ENCODE peak calls at places on chromosomes 3 and 15, in seven cellular contexts. A, T, Y, U, D, N and K are unnamed samples.

GRCh38 chr3:170809021-170809974 is 60.7 kb downstream of the RPL22L1 start:
- DNase-seq in A (peak; percentile 93), T (peak; percentile 77), Y (peak; percentile 95), U (peak; percentile 67), D (peak; percentile 81), N (peak; percentile 66), K (peak; percentile 73)

GRCh38 chr3:169430687-169431404 is 232.7 kb downstream of the MECOM start:
- DNase-seq in A (peak; percentile 80), T (peak; percentile 70), Y (peak; percentile 89), U (no peak), D (peak; percentile 90), N (peak; percentile 62), K (no peak)

GRCh38 chr3:97692831-97693230 is 71.7 kb upstream of the ARL6 start:
- DNase-seq in A (no peak), T (no peak), Y (no peak), U (no peak), D (no peak), N (no peak), K (no peak)

GRCh38 chr3:73255609-73256029 is 194.2 kb downstream of the EBLN2 start:
- DNase-seq in A (peak; percentile 94), T (peak; percentile 95), Y (peak; percentile 53), U (no peak), D (no peak), N (peak; percentile 93), K (no peak)

GRCh38 chr15:83830381-83830780 is 176.5 kb downstream of the ADAMTSL3 start:
- DNase-seq in A (no peak), T (no peak), Y (no peak), U (no peak), D (no peak), N (no peak), K (no peak)

GRCh38 chr3:185280572-185281365 is 26.9 kb upstream of the EHHADH start:
- DNase-seq in A (peak; percentile 57), T (peak; percentile 60), Y (peak; percentile 82), U (peak; percentile 77), D (peak; percentile 53), N (peak; percentile 53), K (peak; percentile 71)

GRCh38 chr15:62464705-62465104 is 299.6 kb upstream of the C2CD4B start:
- DNase-seq in A (peak; percentile 14), T (peak; percentile 73), Y (no peak), U (peak; percentile 32), D (no peak), N (peak; percentile 60), K (no peak)

GRCh38 chr3:46913644-46914043 is 36.1 kb downstream of the PTH1R start:
- DNase-seq in A (peak; percentile 81), T (peak; percentile 77), Y (peak; percentile 75), U (no peak), D (peak; percentile 44), N (peak; percentile 66), K (no peak)

GRCh38 chr3:37499061-37499785 is 324.8 kb upstream of the LRRFIP2 start:
- DNase-seq in A (no peak), T (no peak), Y (no peak), U (no peak), D (no peak), N (no peak), K (no peak)

DNA sequence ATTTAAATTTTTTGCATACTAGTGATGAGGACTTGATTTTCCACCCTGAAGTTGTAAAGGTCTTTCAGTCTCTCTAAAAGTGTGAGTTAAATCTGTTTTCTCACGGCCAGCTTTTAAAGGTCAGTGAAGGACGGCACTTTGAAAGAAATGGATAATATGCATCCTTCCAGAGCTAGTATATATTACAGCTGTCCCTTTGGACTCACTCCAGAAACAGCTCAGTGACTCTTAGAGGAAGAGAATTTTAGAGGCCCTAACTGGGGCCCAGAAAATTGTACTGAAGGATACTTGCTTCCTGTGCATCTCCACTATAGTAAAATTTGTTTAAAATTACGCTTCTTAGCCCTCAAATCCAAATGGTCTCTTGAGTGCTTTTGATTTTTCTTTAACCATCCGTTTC is 41.6 kb downstream of the PIK3CA start:
- DNase-seq in A (no peak), T (peak; percentile 56), Y (no peak), U (no peak), D (peak; percentile 45), N (peak; percentile 41), K (no peak)
- H3K9ac ChIP-seq in A (no peak overlapping the region), T (no peak overlapping the region), Y (no peak overlapping the region), U (no peak overlapping the region), D (no peak overlapping the region), N (no peak overlapping the region), K (no peak overlapping the region)

GRCh38 chr15:26551473-26551872 is 221.4 kb downstream of the GABRB3 start:
- DNase-seq in A (no peak), T (no peak), Y (no peak), U (no peak), D (no peak), N (no peak), K (no peak)
- H3K79me2 ChIP-seq in A (no peaks in the 10 kb centered on the region), T (no peaks in the 10 kb centered on the region), Y (no peaks in the 10 kb centered on the region), U (no peaks in the 10 kb centered on the region), D (no peaks in the 10 kb centered on the region), N (no peaks in the 10 kb centered on the region), K (no peaks in the 10 kb centered on the region)

GRCh38 chr15:67133738-67134576 is 68.6 kb downstream of the SMAD3 start:
- DNase-seq in A (peak; percentile 68), T (peak; percentile 85), Y (no peak), U (peak; percentile 83), D (peak; percentile 88), N (peak; percentile 82), K (peak; percentile 40)

GRCh38 chr15:67130673-67131601 is 65.5 kb downstream of the SMAD3 start:
- DNase-seq in A (no peak), T (no peak), Y (no peak), U (no peak), D (no peak), N (no peak), K (no peak)

GRCh38 chr15:67130166-67130565 is 64.8 kb downstream of the SMAD3 start:
- DNase-seq in A (no peak), T (no peak), Y (no peak), U (no peak), D (no peak), N (no peak), K (no peak)

GRCh38 chr15:67133026-67133425 is 67.6 kb downstream of the SMAD3 start:
- DNase-seq in A (no peak), T (no peak), Y (no peak), U (no peak), D (no peak), N (no peak), K (no peak)

GRCh38 chr15:67132276-67132675 is 66.9 kb downstream of the SMAD3 start:
- DNase-seq in A (no peak), T (no peak), Y (no peak), U (no peak), D (no peak), N (no peak), K (no peak)
- H2AFZ ChIP-seq in A (no peak overlapping the region), T (no peak overlapping the region), Y (no peak overlapping the region), U (no peak overlapping the region), D (no peak overlapping the region), N (no peak overlapping the region), K (no peak overlapping the region)

GRCh38 chr3:14834121-14834520 is 15.4 kb downstream of the FGD5 start:
- DNase-seq in A (no peak), T (no peak), Y (no peak), U (no peak), D (no peak), N (no peak), K (no peak)
- H3K9ac ChIP-seq in A (no peak overlapping the region), T (no peak overlapping the region), Y (no peak overlapping the region), U (no peak overlapping the region), D (no peak overlapping the region), N (no peak overlapping the region), K (no peak overlapping the region)

DNA sequence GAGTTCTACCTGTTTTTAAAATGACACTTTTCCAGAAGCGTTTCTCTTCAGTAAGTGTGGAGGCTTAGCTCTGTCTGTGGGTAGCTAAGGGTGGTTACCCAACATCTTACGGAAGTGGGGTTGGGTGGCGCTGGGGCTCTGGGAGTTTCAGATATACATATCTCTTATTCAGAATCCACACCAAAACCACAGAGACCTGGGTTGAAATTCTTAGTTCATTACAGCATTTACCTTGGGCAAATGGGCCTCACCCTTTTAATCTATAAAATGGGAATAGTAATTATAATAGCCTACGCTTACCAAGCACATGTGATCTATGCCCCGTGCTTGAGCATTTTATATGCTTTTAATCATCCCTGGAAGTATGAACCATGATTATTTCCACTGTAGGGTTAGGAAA is 9.4 kb downstream of the PTPRG start:
- DNase-seq in A (no peak), T (peak; percentile 70), Y (no peak), U (no peak), D (no peak), N (peak; percentile 58), K (no peak)
- H3K79me2 ChIP-seq in A (peaks cover 63% of the 10 kb centered on the region), T (peaks cover 44% of the 10 kb centered on the region), Y (no peaks in the 10 kb centered on the region), U (no peaks in the 10 kb centered on the region), D (peaks cover 13% of the 10 kb centered on the region), N (peaks cover 62% of the 10 kb centered on the region), K (peaks cover 100% of the 10 kb centered on the region)

DNA sequence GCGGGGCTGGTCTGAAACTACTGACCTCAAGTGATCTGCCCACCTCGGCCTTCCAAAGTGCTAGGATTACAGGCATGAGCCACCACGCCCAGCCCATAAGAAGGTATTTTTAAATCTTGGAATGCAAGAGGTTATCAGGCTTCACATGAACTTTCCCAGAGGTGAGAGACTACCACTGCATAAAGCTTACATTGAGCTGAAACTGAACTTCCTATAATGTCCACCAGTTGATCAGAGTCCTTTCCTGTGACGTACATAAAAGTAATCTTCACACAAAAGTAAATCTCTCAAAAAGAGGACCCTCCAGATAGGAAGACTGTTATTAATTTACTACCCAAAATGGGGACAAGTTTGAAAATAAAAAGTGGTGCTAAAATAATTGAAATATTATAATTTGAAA is 270.1 kb upstream of the UBE2E2 start:
- DNase-seq in A (no peak), T (no peak), Y (no peak), U (no peak), D (no peak), N (no peak), K (no peak)
- H2AFZ ChIP-seq in A (no peak overlapping the region), T (no peak overlapping the region), Y (no peak overlapping the region), U (no peak overlapping the region), D (no peak overlapping the region), N (no peak overlapping the region), K (no peak overlapping the region)

DNA sequence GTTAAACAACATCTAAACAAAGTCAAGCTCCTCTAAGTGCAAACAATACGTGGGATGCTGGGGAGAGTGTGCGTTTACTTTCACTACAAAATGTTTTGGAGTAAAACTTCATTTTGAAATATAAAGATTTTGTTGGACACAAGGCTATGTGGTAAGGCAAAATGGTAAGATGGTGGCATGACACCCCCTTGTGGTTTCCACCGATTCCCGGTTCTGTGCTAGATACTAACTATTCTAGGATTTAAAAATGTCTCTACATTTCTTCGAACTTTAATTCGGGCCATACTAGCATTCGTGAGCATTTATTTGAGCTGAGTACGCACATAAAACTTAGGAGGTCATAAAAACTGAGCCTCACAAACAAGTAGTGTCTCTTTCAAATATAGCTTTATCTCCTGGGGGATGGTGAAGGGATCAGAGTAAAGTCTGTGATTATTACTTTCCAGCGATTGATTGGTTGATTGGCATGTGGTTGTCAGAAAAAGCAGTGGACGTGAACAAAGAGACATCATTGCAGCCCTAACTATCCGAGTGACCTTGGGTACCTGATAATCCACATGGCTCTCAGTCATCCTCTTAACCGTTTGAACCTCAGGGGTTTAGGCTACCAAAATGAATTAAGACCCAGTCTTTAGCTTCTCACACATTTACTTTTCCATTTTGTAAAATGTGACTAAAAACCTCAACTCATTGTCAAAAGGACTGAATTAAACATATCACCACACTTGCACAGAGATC is 1.1 kb upstream of the ZNF639 start:
- DNase-seq in A (peak; percentile 41), T (peak; percentile 36), Y (peak; percentile 55), U (peak; percentile 74), D (peak; percentile 77), N (no peak), K (peak; percentile 42)
- H3K9ac ChIP-seq in A (peak overlapping the region; percentile 81), T (peak overlapping the region; percentile 88), Y (peak overlapping the region; percentile 93), U (peak overlapping the region; percentile 95), D (peak overlapping the region; percentile 52), N (peak overlapping the region; percentile 94), K (no peak overlapping the region)

GRCh38 chr15:89492111-89492641 is 4.2 kb downstream of the RHCG start:
- DNase-seq in A (no peak), T (no peak), Y (peak; percentile 41), U (peak; percentile 52), D (no peak), N (no peak), K (peak; percentile 73)
- H3K79me2 ChIP-seq in A (no peaks in the 10 kb centered on the region), T (no peaks in the 10 kb centered on the region), Y (no peaks in the 10 kb centered on the region), U (no peaks in the 10 kb centered on the region), D (no peaks in the 10 kb centered on the region), N (no peaks in the 10 kb centered on the region), K (no peaks in the 10 kb centered on the region)